ENCODE peak calls at places on chromosome 10, in eight cellular contexts. Y, X, C, L, N, O, T and S are unnamed samples.

GRCh38 chr10:26890956-26891355 is 30.2 kb upstream of the ABI1 start:
- DNase-seq in Y (peak; percentile 53), X (peak; percentile 10), C (peak; percentile 31), L (peak; percentile 45), N (peak; percentile 76), O (peak; percentile 66), T (no peak), S (peak; percentile 55)

GRCh38 chr10:6128591-6129383 is 40.0 kb downstream of the RBM17 start:
- DNase-seq in Y (no peak), X (no peak), C (no peak), L (no peak), N (peak; percentile 62), O (peak; percentile 29), T (no peak), S (no peak)

GRCh38 chr10:35306852-35307251 is 29.5 kb upstream of the CCNY start:
- DNase-seq in Y (peak; percentile 41), X (no peak), C (peak; percentile 23), L (no peak), N (no peak), O (no peak), T (no peak), S (peak; percentile 95)

GRCh38 chr10:55203319-55203718 is 402.3 kb upstream of the PCDH15 start:
- DNase-seq in Y (peak; percentile 35), X (no peak), C (no peak), L (no peak), N (no peak), O (no peak), T (no peak), S (no peak)

GRCh38 chr10:107163904-107164861 is at the start of gene SORCS1:
- DNase-seq in Y (no peak), X (no peak), C (peak; percentile 23), L (peak; percentile 68), N (peak; percentile 87), O (no peak), T (no peak), S (no peak)

GRCh38 chr10:122114156-122114747 is 125.3 kb downstream of the TACC2 start:
- DNase-seq in Y (no peak), X (peak; percentile 19), C (no peak), L (no peak), N (no peak), O (peak; percentile 54), T (peak; percentile 49), S (peak; percentile 21)

GRCh38 chr10:84310470-84310869 is 17.9 kb upstream of the CCSER2 start:
- DNase-seq in Y (peak; percentile 72), X (no peak), C (no peak), L (no peak), N (no peak), O (no peak), T (no peak), S (no peak)

GRCh38 chr10:17206210-17206709 is 4.8 kb upstream of the TRDMT1 start:
- DNase-seq in Y (peak; percentile 86), X (no peak), C (no peak), L (no peak), N (no peak), O (peak; percentile 42), T (no peak), S (peak; percentile 38)

GRCh38 chr10:110141185-110141584 is 66.2 kb upstream of the MXI1 start:
- DNase-seq in Y (no peak), X (no peak), C (peak; percentile 53), L (no peak), N (no peak), O (peak; percentile 62), T (no peak), S (peak; percentile 95)

GRCh38 chr10:3923033-3923432 is 138.0 kb upstream of the KLF6 start:
- DNase-seq in Y (no peak), X (no peak), C (no peak), L (no peak), N (no peak), O (no peak), T (no peak), S (no peak)

GRCh38 chr10:74736029-74736428 is 90.4 kb upstream of the KAT6B start:
- DNase-seq in Y (no peak), X (no peak), C (no peak), L (no peak), N (no peak), O (no peak), T (no peak), S (no peak)

GRCh38 chr10:95873139-95873538 is 34.6 kb upstream of the CC2D2B start:
- DNase-seq in Y (no peak), X (no peak), C (no peak), L (no peak), N (no peak), O (no peak), T (no peak), S (no peak)

GRCh38 chr10:132304756-132305509 is 2.8 kb downstream of the STK32C start:
- DNase-seq in Y (no peak), X (no peak), C (no peak), L (no peak), N (no peak), O (no peak), T (no peak), S (no peak)

GRCh38 chr10:69348824-69349541 is 67.7 kb downstream of the TACR2 start:
- DNase-seq in Y (peak; percentile 96), X (peak; percentile 71), C (peak; percentile 71), L (no peak), N (no peak), O (peak; percentile 74), T (peak; percentile 68), S (peak; percentile 49)

GRCh38 chr10:43077421-43078171 is 727 bp downstream of the RET start:
- DNase-seq in Y (no peak), X (no peak), C (no peak), L (no peak), N (peak; percentile 54), O (no peak), T (no peak), S (no peak)

GRCh38 chr10:43076876-43077420 is at the start of gene RET:
- DNase-seq in Y (no peak), X (no peak), C (peak; percentile 63), L (peak; percentile 65), N (peak; percentile 84), O (no peak), T (no peak), S (peak; percentile 46)

GRCh38 chr10:43078986-43079273 is 2.1 kb downstream of the RET start:
- DNase-seq in Y (no peak), X (no peak), C (peak; percentile 44), L (peak; percentile 44), N (peak; percentile 79), O (no peak), T (peak; percentile 16), S (peak; percentile 28)

GRCh38 chr10:43079823-43080222 is 3.0 kb downstream of the RET start:
- DNase-seq in Y (no peak), X (no peak), C (no peak), L (no peak), N (no peak), O (no peak), T (no peak), S (no peak)

DNA sequence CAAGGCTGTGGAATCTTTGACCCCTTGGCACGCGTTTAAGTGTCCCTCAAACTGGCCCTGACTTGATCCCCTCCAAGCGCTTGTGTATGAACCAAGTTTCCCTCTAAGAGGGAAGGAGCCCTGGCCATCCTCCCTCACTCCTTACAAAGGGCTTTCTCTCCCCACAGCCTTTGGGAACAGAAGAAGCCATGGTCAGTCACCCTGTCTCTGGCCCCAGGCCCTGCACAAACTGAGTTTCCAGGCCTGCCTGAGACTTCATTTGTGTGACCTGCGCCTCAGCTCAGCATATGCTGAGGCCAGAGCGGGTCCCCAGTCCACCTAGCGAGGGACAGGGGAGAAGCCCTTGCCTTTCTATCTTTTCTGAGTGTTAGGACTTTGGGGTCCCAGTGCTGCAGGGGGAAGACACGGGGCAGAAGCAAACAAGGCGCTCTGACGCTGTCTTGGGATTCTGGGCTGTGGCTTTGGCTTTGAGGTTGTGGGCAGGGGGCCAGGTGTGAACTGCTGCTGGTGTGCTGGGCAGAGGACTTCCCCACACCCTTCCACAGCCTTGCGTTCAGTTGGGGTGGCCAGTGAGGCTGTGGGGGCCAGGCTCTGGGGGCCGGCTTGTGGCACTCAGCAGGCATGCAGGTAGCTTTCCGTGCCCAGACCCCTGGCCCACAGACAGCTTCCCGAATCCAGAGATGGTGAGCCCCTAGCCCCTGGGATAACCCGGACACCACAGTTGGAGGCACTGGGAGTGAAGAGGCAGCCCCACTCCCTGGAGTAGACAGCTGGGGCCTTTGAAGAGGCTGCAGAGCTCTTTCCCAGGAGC is 1.5 kb downstream of the RET start:
- DNase-seq in Y (no peak), X (no peak), C (no peak), L (no peak), N (no peak), O (no peak), T (no peak), S (no peak)
- H3K4me3 ChIP-seq in Y (no peak overlapping the region), X (no peak overlapping the region), C (no peak overlapping the region), L (no peak overlapping the region), N (no peak overlapping the region), O (no peak overlapping the region), T (peak overlapping the region; percentile 54), S (no peak overlapping the region)

GRCh38 chr10:118472961-118473675 is 122.3 kb downstream of the PRLHR start:
- DNase-seq in Y (no peak), X (no peak), C (no peak), L (no peak), N (no peak), O (no peak), T (no peak), S (no peak)
- H3K4me3 ChIP-seq in Y (no peak overlapping the region), X (no peak overlapping the region), C (no peak overlapping the region), L (no peak overlapping the region), N (no peak overlapping the region), O (no peak overlapping the region), T (no peak overlapping the region), S (no peak overlapping the region)

GRCh38 chr10:123147635-123148413 is at the start of gene HMX2:
- DNase-seq in Y (no peak), X (no peak), C (no peak), L (peak; percentile 67), N (peak; percentile 89), O (no peak), T (no peak), S (no peak)
- H3K4me3 ChIP-seq in Y (no peak within 1 kb of the TSS), X (no peak within 1 kb of the TSS), C (peak within 1 kb of the TSS; percentile 5), L (no peak within 1 kb of the TSS), N (peak within 1 kb of the TSS; percentile 41), O (no peak within 1 kb of the TSS), T (no peak within 1 kb of the TSS), S (peak within 1 kb of the TSS; percentile 27)

DNA sequence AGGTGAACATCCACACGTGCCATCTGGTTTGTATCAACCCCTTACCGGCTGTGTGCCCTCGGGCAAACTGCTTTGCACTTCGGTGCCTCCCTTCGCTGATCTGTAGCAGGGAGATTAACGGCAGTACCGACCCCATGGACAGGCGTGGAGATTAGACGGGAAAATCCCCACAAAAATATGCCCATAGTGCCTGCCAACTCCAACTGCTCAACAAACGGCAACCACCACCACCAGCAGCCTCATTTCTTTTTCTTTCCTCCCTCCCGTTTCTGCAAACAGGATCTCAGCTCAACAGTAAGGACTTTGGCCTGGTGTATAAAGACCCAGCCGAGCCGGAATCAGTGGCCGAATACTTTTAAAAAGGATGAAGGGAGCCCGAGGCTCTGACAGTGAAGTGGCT is 31.0 kb downstream of the CHST15 start:
- DNase-seq in Y (no peak), X (no peak), C (no peak), L (no peak), N (no peak), O (no peak), T (no peak), S (no peak)
- H3K4me3 ChIP-seq in Y (no peak overlapping the region), X (no peak overlapping the region), C (no peak overlapping the region), L (no peak overlapping the region), N (no peak overlapping the region), O (no peak overlapping the region), T (no peak overlapping the region), S (no peak overlapping the region)